ENCODE peak calls at places on chromosomes 5 and 9, in eight cellular contexts. A is GM23248; X is fibroblast of lung; O is lower lobe of right lung; Z is mucosa of descending colon; P is spleen; W is sigmoid colon; B is CD4-positive, alpha-beta T cell. U is an unnamed sample. For H3K9me3, the result is how much of the 10 kb centered on the place peaks cover.

GRCh38 chr5:22708770-22709328 is 144.3 kb downstream of the CDH12 start:
- DNase-seq in A (no peak), X (no peak), O (no peak), Z (no peak), P (no peak), W (no peak), B (no peak), U (peak)

GRCh38 chr9:78130853-78131252 is 99.2 kb upstream of the GNAQ start:
- DNase-seq in A (no peak), X (no peak), O (no peak), Z (no peak), P (no peak), W (no peak), B (no peak), U (no peak)

GRCh38 chr9:126916909-126917308 is 2.3 kb downstream of the RALGPS1 start:
- DNase-seq in A (no peak), X (no peak), O (no peak), Z (no peak), P (peak), W (no peak), B (no peak), U (peak)

GRCh38 chr9:121945849-121946248 is 147.3 kb downstream of the TTLL11 start:
- DNase-seq in A (peak), X (peak), O (no peak), Z (no peak), P (no peak), W (no peak), B (no peak), U (no peak)

GRCh38 chr9:127904888-127905728 is 5.7 kb upstream of the ST6GALNAC6 start:
- DNase-seq in A (no peak), X (no peak), O (no peak), Z (peak), P (peak), W (no peak), B (peak), U (no peak)

GRCh38 chr5:173497685-173498084 is 118.8 kb downstream of the BOD1 start:
- DNase-seq in A (no peak), X (no peak), O (no peak), Z (no peak), P (no peak), W (no peak), B (no peak), U (no peak)

GRCh38 chr5:38755171-38755570 is 90.6 kb upstream of the OSMR start:
- DNase-seq in A (peak), X (peak), O (no peak), Z (no peak), P (no peak), W (no peak), B (no peak), U (no peak)

GRCh38 chr5:155936520-155937406 is 390.2 kb upstream of the SGCD start:
- DNase-seq in A (no peak), X (no peak), O (no peak), Z (no peak), P (no peak), W (no peak), B (no peak), U (no peak)

GRCh38 chr9:129145841-129146292 is 32.2 kb downstream of the IER5L start:
- DNase-seq in A (peak), X (peak), O (no peak), Z (peak), P (no peak), W (peak), B (no peak), U (peak)

GRCh38 chr9:116616304-116616914 is 70.7 kb upstream of the TRIM32 start:
- DNase-seq in A (no peak), X (no peak), O (no peak), Z (no peak), P (no peak), W (no peak), B (no peak), U (no peak)

GRCh38 chr5:1384521-1384920 is 39.6 kb upstream of the CLPTM1L start:
- DNase-seq in A (no peak), X (no peak), O (peak), Z (no peak), P (peak), W (no peak), B (no peak), U (no peak)

GRCh38 chr5:134840811-134841210 is 5.0 kb upstream of the C5orf24 start:
- DNase-seq in A (no peak), X (no peak), O (no peak), Z (no peak), P (no peak), W (no peak), B (no peak), U (peak)

GRCh38 chr9:132729235-132729890 is 59.1 kb downstream of the GTF3C4 start:
- DNase-seq in A (no peak), X (no peak), O (no peak), Z (no peak), P (no peak), W (peak), B (no peak), U (no peak)

GRCh38 chr5:67476531-67476930 is 279.9 kb upstream of the CD180 start:
- DNase-seq in A (peak), X (peak), O (no peak), Z (no peak), P (no peak), W (no peak), B (no peak), U (no peak)

GRCh38 chr5:61167382-61167781 is 5.1 kb upstream of the SMIM15 start:
- DNase-seq in A (peak), X (peak), O (no peak), Z (no peak), P (no peak), W (no peak), B (no peak), U (no peak)

GRCh38 chr5:176658007-176658599 is 10.8 kb downstream of the TSPAN17 start:
- DNase-seq in A (peak), X (peak), O (peak), Z (peak), P (peak), W (peak), B (peak), U (peak)

GRCh38 chr9:116144038-116144437 is 9.6 kb upstream of the PAPPA start:
- DNase-seq in A (peak), X (peak), O (no peak), Z (no peak), P (no peak), W (no peak), B (no peak), U (no peak)

GRCh38 chr5:56328753-56329560 is 95.8 kb upstream of the ANKRD55 start:
- DNase-seq in A (peak), X (peak), O (no peak), Z (no peak), P (no peak), W (no peak), B (no peak), U (no peak)

GRCh38 chr5:10366310-10367297 is 13.1 kb downstream of the MARCHF6 start:
- DNase-seq in A (peak), X (peak), O (no peak), Z (no peak), P (no peak), W (no peak), B (no peak), U (no peak)

GRCh38 chr5:1815071-1815786 is 14.0 kb downstream of the NDUFS6 start:
- DNase-seq in A (no peak), X (no peak), O (peak), Z (no peak), P (peak), W (no peak), B (no peak), U (no peak)

GRCh38 chr5:66587771-66588170 is 8.4 kb upstream of the MAST4 start:
- DNase-seq in A (no peak), X (no peak), O (no peak), Z (no peak), P (no peak), W (no peak), B (no peak), U (no peak)

GRCh38 chr5:141651728-141652105 is 499 bp upstream of the FCHSD1 start:
- DNase-seq in A (no peak), X (no peak), O (no peak), Z (no peak), P (no peak), W (no peak), B (no peak), U (no peak)

GRCh38 chr9:2116073-2116472 is 100.9 kb downstream of the SMARCA2 start:
- DNase-seq in A (peak), X (no peak), O (no peak), Z (no peak), P (no peak), W (no peak), B (no peak), U (peak)

GRCh38 chr9:79610019-79610760 is 38.4 kb downstream of the TLE4 start:
- DNase-seq in A (peak), X (peak), O (no peak), Z (no peak), P (no peak), W (no peak), B (no peak), U (peak)

GRCh38 chr9:94804316-94804715 is 77.8 kb downstream of the AOPEP start:
- DNase-seq in A (no peak), X (no peak), O (no peak), Z (no peak), P (no peak), W (no peak), B (no peak), U (no peak)

GRCh38 chr5:132388244-132389050 is 18.9 kb downstream of the SLC22A5 start:
- DNase-seq in A (peak), X (peak), O (no peak), Z (no peak), P (no peak), W (peak), B (no peak), U (no peak)

GRCh38 chr9:87656485-87656884 is 69.4 kb upstream of the CTSL start:
- DNase-seq in A (no peak), X (peak), O (no peak), Z (no peak), P (no peak), W (no peak), B (no peak), U (no peak)

GRCh38 chr5:149697001-149697400 is 33.1 kb upstream of the PPARGC1B start:
- DNase-seq in A (peak), X (peak), O (no peak), Z (no peak), P (no peak), W (no peak), B (no peak), U (no peak)

GRCh38 chr9:79583957-79584654 is 12.3 kb downstream of the TLE4 start:
- DNase-seq in A (no peak), X (no peak), O (peak), Z (no peak), P (peak), W (peak), B (peak), U (peak)

GRCh38 chr5:142906863-142907671 is 136.9 kb downstream of the ARHGAP26 start:
- DNase-seq in A (peak), X (peak), O (no peak), Z (no peak), P (no peak), W (peak), B (no peak), U (no peak)

GRCh38 chr5:82185842-82186241 is 92.3 kb downstream of the RPS23 start:
- DNase-seq in A (no peak), X (no peak), O (no peak), Z (no peak), P (no peak), W (no peak), B (no peak), U (no peak)

GRCh38 chr9:122334916-122335315 is 35.9 kb upstream of the PTGS1 start:
- DNase-seq in A (peak), X (peak), O (no peak), Z (no peak), P (no peak), W (no peak), B (no peak), U (no peak)

GRCh38 chr5:28807230-28807629 is 1768.8 kb upstream of the CDH9 start:
- DNase-seq in A (no peak), X (peak), O (no peak), Z (no peak), P (no peak), W (no peak), B (no peak), U (no peak)

GRCh38 chr5:117800261-117800660 is 1188.1 kb downstream of the DTWD2 start:
- DNase-seq in A (no peak), X (no peak), O (no peak), Z (no peak), P (no peak), W (no peak), B (no peak), U (no peak)

GRCh38 chr9:113775714-113776113 is 100.4 kb upstream of the ZNF618 start:
- DNase-seq in A (no peak), X (no peak), O (no peak), Z (no peak), P (no peak), W (no peak), B (no peak), U (no peak)

GRCh38 chr5:54470677-54471076 is 15.2 kb downstream of the HSPB3 start:
- DNase-seq in A (peak), X (peak), O (no peak), Z (no peak), P (no peak), W (no peak), B (no peak), U (no peak)

GRCh38 chr9:38182321-38182720 is 113.3 kb upstream of the SHB start:
- DNase-seq in A (no peak), X (no peak), O (no peak), Z (no peak), P (no peak), W (no peak), B (no peak), U (no peak)

DNA sequence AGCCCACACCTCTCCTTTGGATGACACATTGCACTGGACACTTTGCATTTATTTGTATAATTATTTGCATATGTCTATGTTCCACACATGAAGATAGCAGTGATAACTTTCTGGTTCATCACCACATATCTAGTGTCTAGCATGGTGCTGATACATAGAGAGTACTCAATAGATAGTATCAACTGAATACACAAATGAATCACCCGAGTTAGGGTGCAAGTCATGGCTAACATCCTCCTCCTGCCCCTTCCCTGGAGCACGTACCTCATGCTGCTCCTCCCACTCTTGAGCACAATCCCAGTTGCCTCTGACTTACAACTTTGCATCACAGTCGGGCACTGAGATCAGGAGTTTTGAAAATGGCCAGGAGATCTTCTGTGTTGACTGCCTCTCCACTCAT is 617.5 kb downstream of the EBF1 start:
- DNase-seq in A (peak), X (no peak), O (no peak), Z (no peak), P (no peak), W (no peak), B (no peak), U (no peak)
- H3K9me3 ChIP-seq in A (under half), X (under half), O (under half), Z (under half), P (under half), W (under half), B (under half), U (under half)

GRCh38 chr5:178461426-178461730 is 128.8 kb downstream of the COL23A1 start:
- DNase-seq in A (no peak), X (no peak), O (no peak), Z (no peak), P (no peak), W (no peak), B (no peak), U (no peak)

GRCh38 chr5:178460598-178461425 is 129.4 kb downstream of the COL23A1 start:
- DNase-seq in A (peak), X (no peak), O (peak), Z (peak), P (peak), W (no peak), B (peak), U (peak)

GRCh38 chr5:178463321-178464155 is 126.7 kb downstream of the COL23A1 start:
- DNase-seq in A (no peak), X (no peak), O (no peak), Z (no peak), P (no peak), W (no peak), B (no peak), U (no peak)

GRCh38 chr5:178464431-178465048 is 125.7 kb downstream of the COL23A1 start:
- DNase-seq in A (no peak), X (no peak), O (no peak), Z (no peak), P (no peak), W (no peak), B (no peak), U (no peak)

DNA sequence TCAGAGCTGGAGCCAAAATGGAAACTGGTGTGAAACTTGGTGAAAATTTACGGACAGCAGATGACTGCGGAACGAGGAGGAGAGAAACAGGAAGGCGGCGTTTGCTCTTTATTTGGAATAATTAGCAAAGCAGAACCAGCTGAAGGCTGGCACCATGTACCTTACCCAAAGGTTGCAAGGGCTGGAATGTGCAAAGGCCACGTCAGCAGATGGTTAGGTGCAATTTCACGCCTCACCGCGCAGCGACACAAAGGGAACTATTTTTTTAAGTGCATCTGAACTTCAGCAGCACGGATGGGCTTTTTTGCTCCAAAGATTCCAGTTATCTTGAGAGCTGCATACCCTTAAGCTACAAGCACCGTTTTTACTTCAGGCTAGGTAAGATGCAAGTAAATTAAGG is 127.3 kb downstream of the COL23A1 start:
- DNase-seq in A (no peak), X (no peak), O (no peak), Z (no peak), P (no peak), W (no peak), B (no peak), U (no peak)
- H3K9me3 ChIP-seq in A (under half), X (under half), O (under half), Z (under half), P (under half), W (under half), B (under half), U (under half)

DNA sequence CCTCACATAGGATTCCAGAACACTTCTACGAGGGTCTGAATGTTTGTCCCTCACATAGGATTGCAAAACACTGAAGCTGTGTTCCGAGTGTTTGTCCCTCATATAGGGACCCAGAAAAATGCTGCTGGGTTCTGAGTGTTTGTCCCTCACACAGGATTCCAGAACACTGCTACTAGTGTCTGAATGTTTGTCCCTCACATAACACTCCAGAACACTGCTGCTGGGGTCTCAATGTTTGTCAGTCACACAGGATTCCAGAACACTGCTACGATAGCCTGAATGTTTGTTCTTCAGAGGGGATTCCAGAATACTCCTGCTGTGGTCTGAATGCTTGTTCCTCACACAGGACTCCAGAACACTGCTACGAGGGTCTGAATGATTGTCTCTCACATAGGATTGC is 218.7 kb downstream of the FOXD4L6 start:
- DNase-seq in A (no peak), X (no peak), O (no peak), Z (no peak), P (no peak), W (no peak), B (no peak), U (no peak)
- H3K9me3 ChIP-seq in A (under half), X (under half), O (half or more), Z (half or more), P (under half), W (half or more), B (half or more), U (under half)

DNA sequence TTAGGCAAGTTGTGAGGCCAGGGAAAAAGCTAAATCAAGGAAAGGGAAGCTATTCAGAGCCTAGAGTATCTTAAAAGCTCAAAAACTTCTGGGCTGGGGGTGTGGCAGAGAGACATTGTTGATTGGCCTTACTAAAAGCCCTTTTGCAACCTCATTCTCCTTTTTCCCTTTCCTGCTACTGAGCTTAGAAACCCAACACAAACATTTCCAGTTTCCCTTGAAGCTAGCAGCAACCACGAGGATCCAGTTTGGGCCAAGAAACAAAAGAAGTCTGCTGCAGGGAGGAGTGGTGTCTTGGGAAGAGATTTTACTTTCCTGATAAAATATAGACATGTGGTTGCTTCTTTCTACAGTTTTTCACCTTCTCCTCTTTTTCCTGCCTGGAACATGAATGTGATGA is 135.5 kb upstream of the KLF9 start:
- DNase-seq in A (no peak), X (no peak), O (no peak), Z (no peak), P (no peak), W (no peak), B (no peak), U (no peak)
- H3K9me3 ChIP-seq in A (under half), X (under half), O (under half), Z (under half), P (under half), W (under half), B (under half), U (under half)

DNA sequence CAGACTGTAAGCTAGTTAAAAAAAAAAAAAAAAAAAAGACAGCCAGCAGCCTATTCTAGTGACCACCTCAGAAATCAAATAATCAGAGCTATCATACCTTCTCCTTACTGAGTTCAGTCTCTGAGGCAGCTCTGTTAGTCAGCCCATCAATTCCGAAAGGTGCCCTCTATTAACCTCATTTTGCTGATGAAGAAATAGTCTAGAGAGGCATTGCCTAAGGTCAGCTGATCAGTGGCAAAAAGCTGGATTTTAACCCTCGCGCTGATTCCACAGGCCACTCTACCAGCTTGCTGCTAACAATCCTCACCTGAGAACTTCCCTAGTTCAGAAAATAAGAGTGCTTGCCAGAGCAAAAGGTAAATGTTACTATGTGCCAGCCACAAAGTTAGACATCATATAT is 172.0 kb downstream of the DENND1A start:
- DNase-seq in A (no peak), X (no peak), O (no peak), Z (no peak), P (no peak), W (no peak), B (no peak), U (no peak)
- H3K9me3 ChIP-seq in A (under half), X (under half), O (under half), Z (under half), P (under half), W (under half), B (under half), U (under half)

GRCh38 chr5:179118338-179118737 is 58.2 kb downstream of the ZNF354C start:
- DNase-seq in A (no peak), X (no peak), O (no peak), Z (no peak), P (no peak), W (no peak), B (no peak), U (no peak)
- H3K9me3 ChIP-seq in A (under half), X (under half), O (under half), Z (under half), P (under half), W (under half), B (under half), U (under half)

DNA sequence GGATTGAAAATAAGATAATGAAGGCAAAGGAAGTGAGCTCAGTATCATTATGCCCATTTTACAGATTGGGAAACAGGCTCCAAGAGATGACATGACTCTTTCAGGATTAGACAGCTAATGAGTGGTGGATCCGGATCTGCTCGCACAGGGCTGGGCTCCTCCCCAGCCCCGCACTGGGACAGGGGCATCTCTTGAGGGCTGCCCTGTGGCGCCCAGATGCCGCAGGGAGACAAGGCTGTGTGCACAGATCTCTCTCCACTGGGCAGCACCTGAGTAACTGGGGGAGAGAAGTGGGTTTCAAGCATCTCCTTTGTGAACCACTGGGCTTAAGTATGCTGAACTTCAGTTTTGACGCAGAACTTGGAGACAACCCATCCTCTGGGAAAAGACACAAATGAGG is 43.9 kb downstream of the ADAMTS2 start:
- DNase-seq in A (no peak), X (no peak), O (no peak), Z (no peak), P (peak), W (peak), B (no peak), U (no peak)
- H3K9me3 ChIP-seq in A (under half), X (under half), O (under half), Z (under half), P (under half), W (under half), B (under half), U (under half)